ENCODE peak calls at places on chromosomes 13 and 19, in seven cellular contexts. U is naive thymus-derived CD4-positive, alpha-beta T cell; L is upper lobe of right lung; J is left ventricle myocardium inferior; F is left lung; Q is cardiac muscle cell; A is Peyer's patch. N is an unnamed sample.

GRCh38 chr13:91280806-91281205 is 66.7 kb upstream of the MIR17HG start:
- DNase-seq in U (no peak), L (no peak), J (no peak), F (no peak), Q (no peak), A (no peak), N (no peak)

GRCh38 chr13:28059214-28059613 is 41.2 kb downstream of the FLT3 start:
- DNase-seq in U (peak; percentile 22), L (no peak), J (no peak), F (no peak), Q (peak; percentile 67), A (peak; percentile 50), N (no peak)

GRCh38 chr13:94031609-94032008 is 447.9 kb downstream of the DCT start:
- DNase-seq in U (no peak), L (no peak), J (no peak), F (no peak), Q (peak; percentile 17), A (no peak), N (no peak)

GRCh38 chr13:80132741-80133601 is 208.0 kb downstream of the SPRY2 start:
- DNase-seq in U (no peak), L (peak; percentile 72), J (peak; percentile 47), F (no peak), Q (peak; percentile 79), A (peak; percentile 70), N (peak; percentile 73)

GRCh38 chr13:101829484-101829883 is 377.0 kb downstream of the ITGBL1 start:
- DNase-seq in U (no peak), L (no peak), J (no peak), F (no peak), Q (no peak), A (no peak), N (no peak)

GRCh38 chr19:29626386-29626785 is 20.3 kb downstream of the POP4 start:
- DNase-seq in U (no peak), L (no peak), J (no peak), F (no peak), Q (no peak), A (peak; percentile 1), N (no peak)

GRCh38 chr19:35644987-35645679 is 3.0 kb upstream of the COX6B1 start:
- DNase-seq in U (peak; percentile 55), L (peak; percentile 91), J (peak; percentile 90), F (peak; percentile 94), Q (peak; percentile 85), A (peak; percentile 84), N (peak; percentile 89)

GRCh38 chr19:38684078-38684861 is 36.8 kb downstream of the ACTN4 start:
- DNase-seq in U (no peak), L (peak; percentile 79), J (peak; percentile 52), F (no peak), Q (no peak), A (peak; percentile 88), N (peak; percentile 80)

GRCh38 chr13:35789335-35790166 is 313.1 kb upstream of the MAB21L1 start:
- DNase-seq in U (no peak), L (no peak), J (no peak), F (no peak), Q (peak; percentile 49), A (no peak), N (no peak)

GRCh38 chr13:85509512-85509911 is 289.7 kb downstream of the SLITRK6 start:
- DNase-seq in U (no peak), L (no peak), J (no peak), F (no peak), Q (no peak), A (no peak), N (no peak)

GRCh38 chr19:39390460-39390758 is 497 bp downstream of the PAF1 start:
- DNase-seq in U (no peak), L (no peak), J (no peak), F (no peak), Q (no peak), A (no peak), N (no peak)

GRCh38 chr13:51738226-51738905 is 65.6 kb downstream of the DHRS12 start:
- DNase-seq in U (no peak), L (no peak), J (no peak), F (no peak), Q (no peak), A (no peak), N (no peak)

GRCh38 chr19:14580623-14581237 is 2.2 kb upstream of the CLEC17A start:
- DNase-seq in U (no peak), L (no peak), J (no peak), F (peak; percentile 8), Q (no peak), A (no peak), N (no peak)

GRCh38 chr13:27182054-27182453 is 10.4 kb upstream of the USP12 start:
- DNase-seq in U (no peak), L (no peak), J (no peak), F (no peak), Q (no peak), A (no peak), N (no peak)

GRCh38 chr13:95603887-95604533 is 40.5 kb downstream of the DZIP1 start:
- DNase-seq in U (no peak), L (peak; percentile 70), J (no peak), F (peak; percentile 80), Q (no peak), A (no peak), N (no peak)

GRCh38 chr13:95601906-95602305 is 42.6 kb downstream of the DZIP1 start:
- DNase-seq in U (no peak), L (no peak), J (no peak), F (no peak), Q (no peak), A (no peak), N (no peak)

GRCh38 chr13:95604534-95604915 is 40.0 kb downstream of the DZIP1 start:
- DNase-seq in U (no peak), L (no peak), J (no peak), F (no peak), Q (no peak), A (no peak), N (no peak)

GRCh38 chr13:95605426-95606125 is 38.9 kb downstream of the DZIP1 start:
- DNase-seq in U (no peak), L (no peak), J (no peak), F (no peak), Q (no peak), A (no peak), N (no peak)

GRCh38 chr13:95601216-95601615 is 43.3 kb downstream of the DZIP1 start:
- DNase-seq in U (no peak), L (no peak), J (no peak), F (no peak), Q (no peak), A (no peak), N (no peak)
- H3K36me3 ChIP-seq in U (no peaks in the 10 kb centered on the region), L (no peaks in the 10 kb centered on the region), J (no peaks in the 10 kb centered on the region), F (no peaks in the 10 kb centered on the region), Q (peaks cover 19% of the 10 kb centered on the region), A (no peaks in the 10 kb centered on the region), N (no peaks in the 10 kb centered on the region)

GRCh38 chr19:54470991-54471782 is 1.9 kb downstream of the CDC42EP5 start:
- DNase-seq in U (no peak), L (no peak), J (peak; percentile 52), F (peak; percentile 76), Q (no peak), A (peak; percentile 77), N (peak; percentile 59)

GRCh38 chr19:54473071-54473941 is at the start of gene CDC42EP5:
- DNase-seq in U (no peak), L (no peak), J (peak; percentile 82), F (no peak), Q (peak; percentile 59), A (peak; percentile 83), N (peak; percentile 81)

GRCh38 chr19:54469496-54469934 is 3.6 kb downstream of the CDC42EP5 start:
- DNase-seq in U (no peak), L (no peak), J (peak; percentile 67), F (no peak), Q (no peak), A (peak; percentile 87), N (peak; percentile 79)

GRCh38 chr19:54473983-54474382 is 887 bp upstream of the CDC42EP5 start:
- DNase-seq in U (no peak), L (no peak), J (no peak), F (no peak), Q (no peak), A (no peak), N (no peak)

GRCh38 chr19:54470276-54470887 is 2.7 kb downstream of the CDC42EP5 start:
- DNase-seq in U (no peak), L (no peak), J (no peak), F (no peak), Q (no peak), A (no peak), N (no peak)
- H3K4me3 ChIP-seq in U (no peak overlapping the region), L (peak overlapping the region; percentile 46), J (peak overlapping the region; percentile 68), F (no peak overlapping the region), Q (no peak overlapping the region), A (peak overlapping the region; percentile 59), N (peak overlapping the region; percentile 58)

DNA sequence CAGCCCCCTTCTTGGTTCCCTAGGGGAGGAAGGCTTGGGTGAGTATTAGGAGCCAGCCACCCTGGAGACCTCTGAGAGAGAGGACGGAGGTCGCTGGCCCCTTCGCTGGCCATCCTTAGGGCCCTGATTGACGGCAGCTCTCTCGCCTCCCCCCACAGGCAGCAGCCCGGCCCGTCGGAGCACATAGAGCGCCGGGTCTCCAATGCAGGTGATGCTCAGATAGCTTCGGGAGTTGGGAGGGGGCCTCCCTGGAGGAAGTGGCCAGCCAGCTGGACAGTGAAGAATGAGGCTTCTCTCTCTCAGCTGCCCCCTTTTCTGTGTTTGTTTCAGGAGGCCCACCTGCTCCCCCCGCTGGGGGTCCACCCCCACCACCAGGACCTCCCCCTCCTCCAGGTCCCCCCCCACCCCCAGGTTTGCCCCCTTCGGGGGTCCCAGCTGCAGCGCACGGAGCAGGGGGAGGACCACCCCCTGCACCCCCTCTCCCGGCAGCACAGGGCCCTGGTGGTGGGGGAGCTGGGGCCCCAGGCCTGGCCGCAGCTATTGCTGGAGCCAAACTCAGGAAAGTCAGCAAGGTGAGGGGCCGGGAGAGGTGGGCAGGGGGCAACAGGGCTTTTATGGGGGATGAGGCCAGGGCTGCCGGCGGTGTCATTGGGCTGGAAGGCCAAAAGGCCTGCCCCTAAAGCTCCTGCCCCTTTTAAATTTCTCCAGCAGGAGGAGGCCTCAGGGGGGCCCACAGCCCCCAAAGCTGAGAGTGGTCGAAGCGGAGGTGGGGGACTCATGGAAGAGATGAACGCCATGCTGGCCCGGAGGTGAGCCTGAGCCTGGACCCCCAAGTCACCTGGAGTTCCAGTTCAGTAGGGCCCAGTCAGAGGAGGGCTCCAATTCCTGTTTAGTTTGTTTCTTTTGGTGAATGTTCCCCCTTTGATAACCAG is 15.0 kb downstream of the VASP start:
- DNase-seq in U (no peak), L (no peak), J (no peak), F (peak; percentile 76), Q (no peak), A (no peak), N (peak; percentile 48)
- H3K36me3 ChIP-seq in U (peaks cover 74% of the 10 kb centered on the region), L (peaks cover 83% of the 10 kb centered on the region), J (peaks cover 90% of the 10 kb centered on the region), F (peaks cover 100% of the 10 kb centered on the region), Q (peaks cover 37% of the 10 kb centered on the region), A (peaks cover 88% of the 10 kb centered on the region), N (peaks cover 15% of the 10 kb centered on the region)

DNA sequence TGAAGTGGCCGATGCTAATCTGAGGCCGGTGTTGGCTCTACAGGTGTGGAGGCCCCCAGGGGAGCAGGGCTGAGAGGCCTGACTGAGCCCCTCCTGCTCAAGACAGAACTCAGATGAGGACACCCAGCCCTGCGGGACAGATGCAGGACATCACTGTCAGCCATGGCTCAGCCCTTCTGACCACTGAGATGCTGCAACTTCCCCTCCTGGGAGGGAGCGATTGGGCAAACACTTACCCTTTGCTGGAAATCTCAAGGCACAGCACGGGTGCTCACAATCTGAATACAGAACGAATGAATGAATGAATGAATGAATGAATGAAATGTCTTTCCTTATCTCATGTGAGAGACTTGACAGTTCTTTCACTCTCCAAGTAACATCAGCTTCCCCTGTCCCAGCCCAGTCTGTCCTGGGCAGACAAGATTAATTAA is 3.5 kb upstream of the SIGLEC7 start:
- DNase-seq in U (no peak), L (peak; percentile 77), J (peak; percentile 58), F (peak; percentile 86), Q (no peak), A (no peak), N (no peak)
- H3K4me3 ChIP-seq in U (no peak overlapping the region), L (no peak overlapping the region), J (no peak overlapping the region), F (no peak overlapping the region), Q (no peak overlapping the region), A (no peak overlapping the region), N (no peak overlapping the region)

GRCh38 chr19:49344516-49345423 is 9.6 kb downstream of the CD37 start:
- DNase-seq in U (no peak), L (no peak), J (no peak), F (peak; percentile 24), Q (no peak), A (peak; percentile 21), N (no peak)
- H3K36me3 ChIP-seq in U (peaks cover 19% of the 10 kb centered on the region), L (peaks cover 76% of the 10 kb centered on the region), J (peaks cover 90% of the 10 kb centered on the region), F (peaks cover 97% of the 10 kb centered on the region), Q (peaks cover 78% of the 10 kb centered on the region), A (peaks cover 28% of the 10 kb centered on the region), N (no peaks in the 10 kb centered on the region)

N was measured in psoas muscle.